ENCODE peak calls at places on chromosomes 11 and 22, in five cellular contexts. One of them, this sample, is unnamed.
A peak's percentile ranks its signal among the peaks of the same experiment; 100 is the strongest.

GRCh38 chr22:22168190-22168940 is 76.2 kb upstream of the VPREB1 start:
- DNase-seq in AG04450: peak; percentile 50
- DNase-seq in head of caudate nucleus: no peak
- DNase-seq in posterior cingulate gyrus: no peak
- DNase-seq in foreskin fibroblast: peak; percentile 16
- DNase-seq in this sample: no peak

GRCh38 chr11:28964811-28965210 is 856.6 kb downstream of the METTL15 start:
- DNase-seq in AG04450: no peak
- DNase-seq in head of caudate nucleus: no peak
- DNase-seq in posterior cingulate gyrus: no peak
- DNase-seq in foreskin fibroblast: no peak
- DNase-seq in this sample: no peak

GRCh38 chr11:60872124-60872951 is 5.0 kb downstream of the ZP1 start:
- DNase-seq in AG04450: no peak
- DNase-seq in head of caudate nucleus: no peak
- DNase-seq in posterior cingulate gyrus: no peak
- DNase-seq in foreskin fibroblast: peak; percentile 78
- DNase-seq in this sample: no peak

GRCh38 chr22:44697423-44698179 is 4.4 kb upstream of the PRR5 start:
- DNase-seq in AG04450: peak; percentile 27
- DNase-seq in head of caudate nucleus: peak; percentile 83
- DNase-seq in posterior cingulate gyrus: peak; percentile 69
- DNase-seq in foreskin fibroblast: peak; percentile 51
- DNase-seq in this sample: no peak

GRCh38 chr11:128903248-128904041 is 12.3 kb downstream of the KCNJ5 start:
- DNase-seq in AG04450: no peak
- DNase-seq in head of caudate nucleus: peak; percentile 69
- DNase-seq in posterior cingulate gyrus: no peak
- DNase-seq in foreskin fibroblast: no peak
- DNase-seq in this sample: no peak

GRCh38 chr11:11146830-11147229 is 206.2 kb downstream of the CSNK2A3 start:
- DNase-seq in AG04450: no peak
- DNase-seq in head of caudate nucleus: no peak
- DNase-seq in posterior cingulate gyrus: no peak
- DNase-seq in foreskin fibroblast: no peak
- DNase-seq in this sample: no peak

GRCh38 chr11:35953081-35953480 is 9.2 kb downstream of the LDLRAD3 start:
- DNase-seq in AG04450: no peak
- DNase-seq in head of caudate nucleus: peak; percentile 86
- DNase-seq in posterior cingulate gyrus: peak; percentile 79
- DNase-seq in foreskin fibroblast: no peak
- DNase-seq in this sample: no peak

GRCh38 chr11:129374081-129374992 is 1.3 kb upstream of the BARX2 start:
- DNase-seq in AG04450: no peak
- DNase-seq in head of caudate nucleus: no peak
- DNase-seq in posterior cingulate gyrus: no peak
- DNase-seq in foreskin fibroblast: no peak
- DNase-seq in this sample: no peak

GRCh38 chr11:72969894-72970335 is 155.7 kb downstream of the ATG16L2 start:
- DNase-seq in AG04450: no peak
- DNase-seq in head of caudate nucleus: no peak
- DNase-seq in posterior cingulate gyrus: no peak
- DNase-seq in foreskin fibroblast: peak; percentile 71
- DNase-seq in this sample: peak; percentile 80

GRCh38 chr11:9148727-9149126 is 57.3 kb upstream of the SCUBE2 start:
- DNase-seq in AG04450: no peak
- DNase-seq in head of caudate nucleus: no peak
- DNase-seq in posterior cingulate gyrus: no peak
- DNase-seq in foreskin fibroblast: no peak
- DNase-seq in this sample: no peak

GRCh38 chr11:78399136-78399535 is 18.5 kb downstream of the GAB2 start:
- DNase-seq in AG04450: no peak
- DNase-seq in head of caudate nucleus: no peak
- DNase-seq in posterior cingulate gyrus: no peak
- DNase-seq in foreskin fibroblast: no peak
- DNase-seq in this sample: no peak

GRCh38 chr22:43424201-43424600 is 12.4 kb downstream of the MPPED1 start:
- DNase-seq in AG04450: no peak
- DNase-seq in head of caudate nucleus: no peak
- DNase-seq in posterior cingulate gyrus: no peak
- DNase-seq in foreskin fibroblast: no peak
- DNase-seq in this sample: no peak

GRCh38 chr22:41178425-41178975 is 26.6 kb upstream of the L3MBTL2 start:
- DNase-seq in AG04450: no peak
- DNase-seq in head of caudate nucleus: peak; percentile 82
- DNase-seq in posterior cingulate gyrus: peak; percentile 81
- DNase-seq in foreskin fibroblast: no peak
- DNase-seq in this sample: no peak

This sample was measured in non-pigmented ciliary epithelial cell.